ENCODE peak calls at places on chromosome 18, in ten cellular contexts. U, V, P, R, A, J, N, I, S and O are unnamed samples.
A peak's percentile ranks its signal among the peaks of the same experiment; 100 is the strongest.

GRCh38 chr18:73007195-73007934 is 139.6 kb upstream of the NETO1 start:
- DNase-seq in U (no peak), V (no peak), P (no peak), R (no peak), A (peak; percentile 7), J (no peak), N (no peak), I (peak; percentile 63), S (no peak), O (no peak)

GRCh38 chr18:45248240-45248903 is 366.9 kb upstream of the SLC14A2 start:
- DNase-seq in U (no peak), V (no peak), P (no peak), R (no peak), A (no peak), J (no peak), N (no peak), I (no peak), S (peak; percentile 69), O (peak; percentile 55)

GRCh38 chr18:12041561-12041960 is 52.1 kb upstream of the ANKRD62 start:
- DNase-seq in U (no peak), V (no peak), P (no peak), R (no peak), A (no peak), J (no peak), N (no peak), I (peak; percentile 75), S (peak; percentile 89), O (peak; percentile 91)

GRCh38 chr18:25282282-25282681 is 69.7 kb downstream of the ZNF521 start:
- DNase-seq in U (no peak), V (no peak), P (peak; percentile 52), R (no peak), A (no peak), J (no peak), N (no peak), I (no peak), S (no peak), O (no peak)

GRCh38 chr18:63994783-63995399 is 25.0 kb downstream of the SERPINB8 start:
- DNase-seq in U (peak; percentile 7), V (peak; percentile 23), P (no peak), R (peak; percentile 57), A (peak; percentile 64), J (no peak), N (peak; percentile 69), I (peak; percentile 52), S (peak; percentile 56), O (peak; percentile 75)

GRCh38 chr18:26549486-26550435 is 1.4 kb upstream of the KCTD1 start:
- DNase-seq in U (no peak), V (no peak), P (peak; percentile 55), R (peak; percentile 62), A (peak; percentile 65), J (peak; percentile 57), N (peak; percentile 59), I (peak; percentile 92), S (no peak), O (peak; percentile 65)

GRCh38 chr18:39425172-39425571 is 1859.6 kb upstream of the CELF4 start:
- DNase-seq in U (no peak), V (no peak), P (no peak), R (no peak), A (no peak), J (no peak), N (no peak), I (no peak), S (no peak), O (no peak)

GRCh38 chr18:24995056-24995455 is 356.9 kb downstream of the ZNF521 start:
- DNase-seq in U (no peak), V (no peak), P (no peak), R (no peak), A (no peak), J (no peak), N (no peak), I (no peak), S (no peak), O (no peak)

GRCh38 chr18:44507729-44508325 is 172.9 kb upstream of the SETBP1 start:
- DNase-seq in U (no peak), V (peak; percentile 72), P (no peak), R (no peak), A (no peak), J (no peak), N (no peak), I (no peak), S (peak; percentile 21), O (peak; percentile 68)

GRCh38 chr18:47735041-47735440 is 195.4 kb downstream of the SMAD2 start:
- DNase-seq in U (no peak), V (no peak), P (no peak), R (no peak), A (no peak), J (no peak), N (no peak), I (no peak), S (no peak), O (no peak)

GRCh38 chr18:47736376-47737140 is 193.9 kb downstream of the SMAD2 start:
- DNase-seq in U (no peak), V (no peak), P (no peak), R (no peak), A (no peak), J (no peak), N (no peak), I (no peak), S (no peak), O (no peak)

GRCh38 chr18:47737956-47738355 is 192.5 kb downstream of the SMAD2 start:
- DNase-seq in U (no peak), V (no peak), P (no peak), R (no peak), A (no peak), J (no peak), N (no peak), I (no peak), S (no peak), O (no peak)

DNA sequence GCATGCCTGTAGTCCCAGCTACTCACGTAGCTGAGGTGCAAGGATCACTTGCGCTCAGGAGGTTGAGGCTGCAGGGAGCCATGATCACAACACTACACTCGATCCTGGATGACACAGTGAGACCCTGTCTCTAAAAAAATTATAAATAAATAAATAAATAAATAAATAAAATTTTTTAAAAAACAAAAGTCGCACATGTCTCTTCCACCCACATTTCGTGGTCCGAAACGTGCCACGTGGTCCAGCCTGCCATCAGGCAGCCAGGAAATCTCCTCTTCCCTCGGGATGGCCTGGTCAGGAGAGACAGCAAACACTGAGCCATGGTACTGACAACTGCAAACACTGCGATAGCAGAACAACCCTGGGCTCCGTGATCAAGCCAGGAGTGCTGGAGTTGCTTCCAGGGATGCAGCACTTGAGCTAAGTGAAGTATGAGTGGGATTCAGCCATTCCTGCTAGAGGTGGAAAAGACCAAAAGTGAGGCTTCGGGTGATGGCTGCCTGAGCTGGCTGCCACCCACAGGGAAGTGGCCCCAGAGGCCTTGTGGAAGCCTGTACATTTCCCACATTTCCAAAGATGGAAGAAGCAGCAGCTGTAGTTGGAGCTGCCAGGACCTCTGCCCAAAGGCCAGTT is 193.1 kb downstream of the SMAD2 start:
- DNase-seq in U (no peak), V (no peak), P (no peak), R (no peak), A (no peak), J (no peak), N (no peak), I (no peak), S (no peak), O (no peak)
- TF ChIP-seq CTCF in U (no peak), V (no peak), P (no peak), R (no peak), A (no peak), J (no peak), N (no peak), I (no peak), S (no peak), O (no peak)

DNA sequence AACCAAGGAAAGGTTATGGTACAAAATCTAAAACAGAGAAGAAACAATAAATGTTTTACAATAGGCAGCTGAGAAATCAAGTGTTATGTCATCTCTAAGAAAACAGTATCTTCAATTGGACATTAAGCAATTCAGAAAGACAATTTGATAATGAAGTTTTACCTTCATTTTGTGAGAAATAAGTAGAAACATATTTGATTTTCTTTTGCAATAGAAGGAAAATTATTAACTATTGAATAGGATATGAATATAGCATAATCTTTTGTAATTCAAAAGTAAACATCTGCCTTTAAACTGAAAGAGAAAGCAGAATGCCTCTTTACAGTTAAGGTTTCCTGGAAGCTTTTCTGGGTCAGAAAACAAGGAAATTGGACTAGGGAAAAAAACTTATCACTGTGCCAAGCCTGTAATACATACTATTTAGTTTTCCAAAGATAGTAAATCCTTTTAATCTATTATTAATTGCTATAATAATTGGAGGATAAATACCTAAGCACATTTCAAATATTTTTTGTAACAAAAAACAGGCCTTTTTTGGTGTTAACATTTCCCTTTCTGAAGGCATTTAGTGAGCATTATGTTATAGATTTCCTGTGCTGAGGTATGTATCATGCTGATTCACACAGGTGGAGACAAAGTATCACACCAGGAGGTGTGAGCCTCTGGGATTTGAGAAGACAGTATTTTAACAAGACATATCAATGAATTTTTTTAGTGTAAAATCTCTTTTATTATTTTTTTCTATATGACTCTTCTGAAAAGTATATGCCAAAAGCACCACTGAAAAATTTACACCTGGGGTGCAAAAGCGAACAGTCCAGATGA is 947.0 kb upstream of the CDH2 start:
- DNase-seq in U (no peak), V (no peak), P (no peak), R (no peak), A (no peak), J (no peak), N (no peak), I (peak; percentile 5), S (no peak), O (peak; percentile 35)
- TF ChIP-seq CTCF in U (no peak), V (no peak), P (no peak), R (no peak), A (no peak), J (no peak), N (no peak), I (no peak), S (no peak), O (no peak)

DNA sequence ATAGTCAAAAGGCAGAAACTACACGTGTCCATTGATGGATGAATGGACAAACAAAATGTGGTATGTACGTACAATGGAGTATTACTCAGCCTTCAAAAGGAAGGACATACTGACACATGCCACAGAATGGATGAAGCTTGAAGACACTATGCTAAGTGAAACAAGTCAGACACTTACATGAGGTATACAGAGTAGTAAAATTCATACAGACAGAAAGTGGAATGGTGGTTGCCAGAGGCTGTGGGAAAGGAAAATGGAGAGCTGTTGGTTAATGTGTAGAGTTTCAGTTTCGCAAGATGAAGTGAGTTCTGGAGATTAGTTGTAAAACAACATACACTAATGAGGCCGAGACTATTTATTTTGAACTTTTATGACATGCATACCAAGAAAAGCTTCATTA is 67.4 kb upstream of the EPB41L3 start:
- DNase-seq in U (no peak), V (no peak), P (no peak), R (no peak), A (no peak), J (no peak), N (no peak), I (no peak), S (no peak), O (no peak)
- TF ChIP-seq CTCF in U (no peak), V (no peak), P (no peak), R (no peak), A (no peak), J (no peak), N (no peak), I (no peak), S (no peak), O (no peak)

DNA sequence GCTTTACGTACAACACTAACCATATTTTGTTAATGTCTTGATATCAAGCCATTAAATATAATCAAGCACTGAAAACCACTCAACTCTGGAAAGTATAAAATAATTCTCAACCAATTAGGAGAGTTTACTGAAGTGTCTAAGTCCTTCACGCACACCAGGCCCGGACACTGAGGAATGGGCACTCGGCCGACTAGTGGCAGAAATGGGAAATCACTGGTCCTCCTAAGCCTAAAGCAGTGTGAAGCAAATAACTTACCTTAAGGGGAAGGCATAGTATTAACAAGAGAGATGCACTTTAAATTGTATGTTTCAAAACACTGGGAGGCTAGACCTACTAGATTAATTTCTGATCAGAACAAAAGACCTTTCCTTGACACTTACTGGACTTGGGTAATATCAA is 45.7 kb downstream of the FAM210A start:
- DNase-seq in U (no peak), V (no peak), P (no peak), R (peak; percentile 34), A (no peak), J (no peak), N (peak; percentile 54), I (peak; percentile 33), S (no peak), O (no peak)
- TF ChIP-seq CTCF in U (peak; percentile 21), V (peak; percentile 23), P (no peak), R (peak; percentile 58), A (peak; percentile 12), J (no peak), N (peak; percentile 51), I (peak; percentile 10), S (peak; percentile 60), O (peak; percentile 31)